ENCODE peak calls at places on chromosomes 7 and 10, in five cellular contexts. A, Z, M, H and X are unnamed samples.

GRCh38 chr10:12588091-12588850 is 238.9 kb downstream of the CAMK1D start:
- DNase-seq in H (no peak), A (peak), M (no peak), Z (no peak), X (peak)

GRCh38 chr7:112079671-112080070 is 126.5 kb downstream of the DOCK4 start:
- DNase-seq in Z (no peak), H (peak), A (peak), M (no peak), X (no peak)

GRCh38 chr7:155798673-155799439 is 13.4 kb downstream of the SHH start:
- DNase-seq in A (no peak), Z (no peak), M (no peak), H (peak), X (no peak)

GRCh38 chr10:123009105-123009805 is 449 bp downstream of the ACADSB start:
- DNase-seq in H (peak), A (no peak), Z (no peak), M (peak), X (no peak)

GRCh38 chr10:102927311-102928010 is 9.4 kb downstream of the CNNM2 start:
- DNase-seq in M (no peak), A (no peak), Z (no peak), H (peak), X (no peak)

GRCh38 chr10:46175831-46176230 is 111.0 kb upstream of the ANTXRL start:
- DNase-seq in M (no peak), H (no peak), Z (no peak), A (no peak), X (no peak)

GRCh38 chr7:131238260-131238940 is 89.3 kb upstream of the MKLN1 start:
- DNase-seq in M (no peak), H (no peak), Z (peak), A (peak), X (peak)

GRCh38 chr7:41491313-41491712 is 211.6 kb downstream of the INHBA start:
- DNase-seq in M (no peak), H (no peak), Z (no peak), A (no peak), X (no peak)

GRCh38 chr10:69218831-69219230 is 1.3 kb upstream of the HKDC1 start:
- DNase-seq in M (no peak), A (no peak), H (no peak), Z (no peak), X (no peak)

GRCh38 chr7:138449580-138449979 is 10.5 kb upstream of the TRIM24 start:
- DNase-seq in H (no peak), A (no peak), Z (no peak), M (peak), X (no peak)

GRCh38 chr7:41244246-41244645 is 458.6 kb downstream of the INHBA start:
- DNase-seq in A (peak), Z (no peak), H (peak), M (no peak), X (peak)

GRCh38 chr7:1357601-1358271 is 101.5 kb downstream of the MICALL2 start:
- DNase-seq in Z (no peak), H (peak), A (no peak), M (no peak), X (no peak)

GRCh38 chr10:29407280-29407858 is 118.5 kb downstream of the LYZL1 start:
- DNase-seq in H (no peak), M (no peak), Z (no peak), A (no peak), X (no peak)

GRCh38 chr10:124288928-124289921 is 129.5 kb downstream of the OAT start:
- DNase-seq in M (no peak), Z (no peak), H (peak), A (no peak), X (no peak)

GRCh38 chr10:124285587-124286527 is 132.9 kb downstream of the OAT start:
- DNase-seq in M (peak), Z (no peak), H (peak), A (peak), X (peak)

GRCh38 chr10:124287791-124288190 is 130.9 kb downstream of the OAT start:
- DNase-seq in H (peak), A (no peak), M (no peak), Z (no peak), X (no peak)

GRCh38 chr10:124286621-124287020 is 132.1 kb downstream of the OAT start:
- DNase-seq in H (no peak), M (no peak), Z (no peak), A (no peak), X (no peak)

GRCh38 chr10:124287071-124287685 is 131.5 kb downstream of the OAT start:
- DNase-seq in M (no peak), A (no peak), H (peak), Z (no peak), X (no peak)
- TF ChIP-seq CTCF in M (no peak), A (no peak), H (no peak), Z (no peak), X (no peak)

GRCh38 chr10:91798736-91799579 is 732 bp downstream of the TNKS2 start:
- DNase-seq in Z (peak), A (peak), M (peak), H (peak), X (peak)

GRCh38 chr10:91800756-91801155 is 2.5 kb downstream of the TNKS2 start:
- DNase-seq in A (no peak), M (no peak), H (no peak), Z (no peak), X (no peak)

GRCh38 chr10:91797874-91798735 is at the start of gene TNKS2:
- DNase-seq in H (peak), M (peak), A (peak), Z (peak), X (peak)

GRCh38 chr10:91800192-91800591 is 2.0 kb downstream of the TNKS2 start:
- DNase-seq in H (no peak), A (no peak), Z (no peak), M (no peak), X (no peak)

GRCh38 chr10:91799580-91799975 is 1.4 kb downstream of the TNKS2 start:
- DNase-seq in M (no peak), H (no peak), A (no peak), Z (no peak), X (no peak)
- TF ChIP-seq CTCF in M (no peak), H (no peak), A (no peak), Z (no peak), X (no peak)

GRCh38 chr10:73398024-73398423 is 15.8 kb downstream of the ANXA7 start:
- DNase-seq in M (no peak), Z (no peak), A (no peak), H (no peak), X (no peak)
- TF ChIP-seq CTCF in M (no peak), Z (peak), A (no peak), H (peak), X (peak)

GRCh38 chr7:12686894-12687212 is 580 bp upstream of the ARL4A start:
- DNase-seq in M (no peak), H (no peak), A (no peak), Z (no peak), X (no peak)
- TF ChIP-seq CTCF in M (no peak), H (no peak), A (no peak), Z (no peak), X (no peak)

DNA sequence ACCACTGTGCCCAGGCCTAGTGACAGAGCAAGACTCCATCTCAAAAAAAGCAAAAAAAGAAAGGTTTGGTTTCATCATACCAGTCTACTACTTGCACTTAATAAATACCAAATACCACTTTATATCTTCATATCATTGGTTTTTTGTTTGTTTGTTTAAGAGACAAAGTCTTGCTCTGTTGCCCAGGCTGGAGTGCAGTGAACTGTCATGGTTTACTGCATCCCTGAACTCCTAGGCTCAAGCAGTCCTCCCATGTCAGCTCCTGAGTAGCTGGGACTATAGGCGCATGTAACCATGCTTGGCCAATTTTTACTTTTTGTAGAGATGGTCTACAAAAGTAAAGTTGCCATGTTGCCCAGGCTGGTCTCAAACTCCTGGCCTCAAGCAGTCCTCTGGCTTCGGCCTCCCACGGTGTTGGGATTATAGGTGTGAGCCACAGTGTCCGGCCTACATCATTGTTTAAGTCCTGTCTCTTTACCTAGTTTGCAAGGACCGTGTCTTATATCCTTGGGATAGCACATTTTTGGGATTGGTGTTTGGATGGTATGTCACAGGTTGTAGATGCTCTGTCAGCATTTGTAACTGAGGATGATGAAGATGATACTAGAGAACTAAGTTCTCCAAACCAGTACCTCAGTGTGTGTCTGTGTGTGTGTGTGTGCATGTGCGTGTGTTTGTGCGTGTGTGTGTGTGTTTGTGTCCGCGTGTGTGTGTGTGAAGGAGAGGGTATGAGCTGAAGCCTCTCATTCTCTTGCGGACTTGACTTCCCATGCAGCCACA is 9.3 kb downstream of the LMTK2 start:
- DNase-seq in A (no peak), M (no peak), H (no peak), Z (no peak), X (no peak)
- TF ChIP-seq CTCF in A (no peak), M (no peak), H (no peak), Z (no peak), X (no peak)

DNA sequence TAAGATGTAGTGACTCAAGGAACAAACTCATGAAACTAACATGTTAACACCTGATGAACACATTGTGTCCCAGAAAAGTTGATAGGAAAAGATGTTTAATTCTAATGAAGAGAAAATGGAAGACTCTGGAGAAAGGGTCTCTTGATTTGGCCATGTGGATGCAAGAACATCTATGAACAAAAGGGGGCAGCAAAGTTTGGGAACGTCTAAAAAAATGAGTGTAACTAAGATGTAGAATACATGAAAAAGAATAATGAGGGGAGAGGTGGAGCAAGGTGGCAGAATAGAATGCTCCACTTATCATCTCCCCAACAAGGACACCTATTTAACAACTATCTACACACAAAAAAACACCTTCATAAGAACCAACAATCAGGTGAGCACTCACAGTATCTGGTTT is 805.1 kb downstream of the TNS3 start:
- DNase-seq in H (peak), M (no peak), A (peak), Z (no peak), X (peak)
- TF ChIP-seq CTCF in H (peak), M (no peak), A (peak), Z (peak), X (peak)

DNA sequence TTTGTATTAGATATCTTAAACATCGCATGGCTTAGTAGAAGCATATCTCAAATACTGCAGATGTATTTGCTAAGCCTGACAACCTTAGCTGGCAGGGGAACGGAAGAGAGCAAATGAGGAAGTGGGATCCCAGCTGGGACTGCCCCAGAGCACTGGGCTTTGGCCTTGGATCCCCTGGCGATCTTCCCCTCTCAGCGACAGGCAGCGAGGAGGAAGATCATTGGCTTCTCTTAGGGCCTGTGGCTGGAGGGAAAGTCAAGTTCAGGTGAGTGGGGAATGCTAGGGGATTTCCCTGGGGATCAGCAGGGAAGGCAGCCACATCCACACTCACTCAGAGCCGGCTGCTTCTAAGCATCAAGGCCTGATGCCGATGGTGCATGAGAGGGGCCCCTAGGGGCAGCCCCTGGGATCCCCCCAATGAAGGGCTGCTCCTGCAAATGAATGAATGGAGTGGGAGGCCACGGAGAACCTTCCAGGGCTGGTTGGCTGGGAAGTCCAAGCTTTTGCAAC is 42.0 kb downstream of the LYZL2 start:
- DNase-seq in H (no peak), M (peak), Z (peak), A (no peak), X (no peak)
- TF ChIP-seq CTCF in H (no peak), M (no peak), Z (peak), A (no peak), X (no peak)

DNA sequence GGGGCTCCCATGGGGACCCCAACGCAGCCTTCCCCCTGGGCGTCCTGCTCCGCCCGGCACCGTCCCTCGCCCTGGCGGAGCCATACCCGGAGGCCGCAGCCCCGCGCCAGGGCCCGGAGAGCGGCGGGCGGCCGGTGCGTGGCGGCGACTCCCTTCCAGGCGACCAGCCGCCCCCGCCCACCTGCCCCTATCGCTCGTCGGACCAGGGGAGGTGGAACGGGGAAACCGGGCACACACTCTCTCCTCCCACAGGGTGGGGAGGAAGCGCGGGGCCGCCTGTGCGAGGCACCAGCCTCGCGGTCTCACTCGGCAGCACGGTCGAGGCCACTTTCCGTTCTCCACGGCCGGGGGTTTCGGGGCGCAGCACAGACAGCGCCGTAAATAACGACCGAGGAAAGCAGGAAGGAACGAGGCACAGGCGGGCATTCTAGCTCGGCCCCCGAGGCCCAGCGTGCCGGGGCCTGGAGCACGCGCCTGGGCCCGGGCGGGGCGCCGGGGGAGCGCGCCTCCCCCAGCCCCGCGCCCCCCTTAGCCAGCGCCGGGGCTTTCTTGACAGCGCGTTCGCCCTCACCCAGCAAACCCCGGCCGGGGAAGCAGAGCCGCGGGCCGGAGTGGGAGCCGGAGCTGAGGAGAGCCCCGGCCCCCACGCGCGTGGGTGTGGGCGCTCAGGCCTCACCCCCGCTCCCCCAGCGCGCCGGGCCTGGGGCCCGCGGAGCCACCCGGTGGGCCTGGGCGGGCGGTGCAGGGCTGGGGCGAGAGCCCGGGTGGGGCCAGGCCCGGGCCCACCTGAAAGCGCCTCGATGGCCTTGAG is 936 bp downstream of the IGF2BP3 start:
- DNase-seq in A (peak), H (peak), M (peak), Z (no peak), X (no peak)
- TF ChIP-seq CTCF in A (no peak), H (no peak), M (no peak), Z (no peak), X (no peak)

DNA sequence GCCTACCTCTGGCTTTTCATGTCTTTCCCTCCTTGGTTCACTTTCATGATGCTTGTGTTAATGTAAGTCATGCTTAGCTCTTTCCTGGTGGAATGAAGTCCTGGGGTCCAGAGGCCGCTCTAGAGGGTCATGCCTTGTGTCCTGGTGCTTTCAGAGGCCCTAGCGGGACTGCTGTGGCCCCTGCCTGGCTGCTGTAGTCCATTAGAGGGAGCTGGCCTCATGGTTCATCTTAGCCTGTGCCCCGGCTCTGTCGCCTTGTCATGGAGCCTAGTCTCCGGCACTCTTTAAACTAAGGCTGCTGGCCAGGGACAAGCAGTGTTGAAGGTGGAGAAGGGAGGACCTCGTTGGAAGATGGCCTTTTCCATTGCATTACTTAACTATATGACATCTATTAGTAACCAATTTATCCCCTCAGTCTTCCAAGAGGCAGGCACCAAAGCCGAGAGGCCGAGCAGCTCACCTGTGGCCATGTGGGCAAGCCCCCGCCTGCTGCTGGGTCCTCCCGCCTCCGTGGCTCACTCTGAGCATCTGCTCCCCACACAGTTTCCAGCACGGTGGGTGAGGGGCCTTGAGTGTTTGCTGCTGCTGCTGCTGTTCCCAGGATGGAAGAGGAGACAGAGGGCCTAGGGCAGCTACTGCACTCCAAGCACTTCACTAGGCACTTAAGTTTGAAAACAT is 5.0 kb upstream of the NDUFB2 start:
- DNase-seq in Z (no peak), M (no peak), H (no peak), A (no peak), X (no peak)
- TF ChIP-seq CTCF in Z (peak), M (no peak), H (no peak), A (no peak), X (no peak)

GRCh38 chr7:73482746-73483145 is 39.3 kb downstream of the BAZ1B start:
- DNase-seq in Z (no peak), H (peak), M (no peak), A (no peak), X (no peak)

GRCh38 chr7:73477376-73477775 is 43.8 kb downstream of the FZD9 start:
- DNase-seq in A (no peak), Z (no peak), H (no peak), M (no peak), X (no peak)

GRCh38 chr7:73473636-73474035 is 40.1 kb downstream of the FZD9 start:
- DNase-seq in M (no peak), A (no peak), Z (no peak), H (no peak), X (no peak)

GRCh38 chr7:73483171-73483570 is 38.9 kb downstream of the BAZ1B start:
- DNase-seq in A (no peak), M (no peak), H (no peak), Z (no peak), X (no peak)

DNA sequence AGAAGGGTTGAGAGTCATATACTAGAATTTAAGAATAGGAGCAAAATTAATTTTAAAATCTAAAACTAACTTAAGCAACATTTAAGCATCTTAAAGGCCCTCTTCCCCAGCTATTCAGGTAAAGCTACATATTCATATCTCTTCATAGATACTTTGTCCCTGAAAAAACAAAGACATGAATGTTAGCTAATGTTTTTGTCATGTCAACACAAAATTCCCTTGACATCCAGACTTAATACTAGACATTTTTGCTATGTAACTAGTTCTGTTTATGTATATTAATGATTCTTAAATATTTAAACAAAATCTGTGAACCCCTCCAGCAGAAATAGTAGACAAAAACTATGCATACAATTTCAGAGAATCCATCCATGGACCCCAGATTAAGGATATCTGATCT is 43.5 kb downstream of the BAZ1B start:
- DNase-seq in M (no peak), H (no peak), A (no peak), Z (no peak), X (no peak)
- TF ChIP-seq CTCF in M (no peak), H (no peak), A (no peak), Z (no peak), X (no peak)